ENCODE peak calls at places on chromosomes 16 and 17, in seven cellular contexts. U is tibial artery, V is cardiac muscle cell, O is glutamatergic neuron, R is stomach, Z is GM13977, H is psoas muscle. C is an unnamed sample.

GRCh38 chr16:50519001-50519400 is 29.2 kb upstream of the NKD1 start:
- DNase-seq in U (no peak), V (no peak), O (no peak), R (peak; percentile 8), Z (no peak), H (no peak), C (no peak)

GRCh38 chr17:38730526-38731379 is 612 bp downstream of the CISD3 start:
- DNase-seq in U (peak; percentile 65), V (peak; percentile 70), O (peak; percentile 33), R (peak; percentile 95), Z (no peak), H (peak; percentile 80), C (peak; percentile 94)

GRCh38 chr17:4738136-4739121 is 1.2 kb upstream of the ZMYND15 start:
- DNase-seq in U (no peak), V (no peak), O (no peak), R (peak; percentile 70), Z (no peak), H (no peak), C (peak; percentile 59)

GRCh38 chr16:56610017-56610608 is 1.7 kb downstream of the MT2A start:
- DNase-seq in U (peak; percentile 75), V (peak; percentile 85), O (no peak), R (peak; percentile 47), Z (no peak), H (peak; percentile 74), C (peak; percentile 69)

GRCh38 chr17:71444011-71444574 is 676.7 kb upstream of the SOX9 start:
- DNase-seq in U (no peak), V (no peak), O (no peak), R (no peak), Z (no peak), H (no peak), C (peak; percentile 9)

GRCh38 chr17:14302421-14303099 is 1.7 kb downstream of the HS3ST3B1 start:
- DNase-seq in U (peak; percentile 64), V (peak; percentile 92), O (peak; percentile 93), R (peak; percentile 90), Z (peak; percentile 89), H (peak; percentile 83), C (peak; percentile 91)

GRCh38 chr17:62727916-62728672 is 80.0 kb downstream of the MARCHF10 start:
- DNase-seq in U (no peak), V (no peak), O (peak; percentile 45), R (no peak), Z (no peak), H (no peak), C (no peak)

GRCh38 chr17:47694018-47694817 is at the start of gene TBKBP1:
- DNase-seq in U (peak; percentile 40), V (peak; percentile 81), O (peak; percentile 89), R (no peak), Z (peak; percentile 68), H (peak; percentile 59), C (peak; percentile 74)

GRCh38 chr16:2476345-2476720 is 1.4 kb downstream of the TBC1D24 start:
- DNase-seq in U (no peak), V (no peak), O (no peak), R (no peak), Z (no peak), H (no peak), C (no peak)

GRCh38 chr17:44113868-44114840 is 9.3 kb downstream of the HDAC5 start:
- DNase-seq in U (no peak), V (no peak), O (no peak), R (no peak), Z (no peak), H (no peak), C (no peak)

GRCh38 chr16:87143661-87144121 is 173.5 kb downstream of the C16orf95 start:
- DNase-seq in U (no peak), V (no peak), O (no peak), R (no peak), Z (no peak), H (no peak), C (no peak)

GRCh38 chr17:48609754-48610281 is 999 bp downstream of the HOXB7 start:
- DNase-seq in U (no peak), V (no peak), O (no peak), R (no peak), Z (no peak), H (no peak), C (no peak)

GRCh38 chr16:57092786-57093301 is 461 bp downstream of the CPNE2 start:
- DNase-seq in U (no peak), V (peak; percentile 35), O (peak; percentile 58), R (peak; percentile 46), Z (peak; percentile 84), H (peak; percentile 55), C (peak; percentile 68)

GRCh38 chr16:66503030-66503429 is 46.9 kb downstream of the TK2 start:
- DNase-seq in U (peak; percentile 81), V (no peak), O (no peak), R (no peak), Z (no peak), H (no peak), C (no peak)

GRCh38 chr17:57868007-57868774 is 18.3 kb upstream of the MRPS23 start:
- DNase-seq in U (peak; percentile 86), V (peak; percentile 91), O (peak; percentile 62), R (peak; percentile 43), Z (peak; percentile 86), H (peak; percentile 88), C (peak; percentile 74)
- TF ChIP-seq CTCF in U (peak; percentile 53), V (peak; percentile 55), O (peak; percentile 28), R (no peak), Z (peak; percentile 42), H (peak; percentile 42), C (no peak)

DNA sequence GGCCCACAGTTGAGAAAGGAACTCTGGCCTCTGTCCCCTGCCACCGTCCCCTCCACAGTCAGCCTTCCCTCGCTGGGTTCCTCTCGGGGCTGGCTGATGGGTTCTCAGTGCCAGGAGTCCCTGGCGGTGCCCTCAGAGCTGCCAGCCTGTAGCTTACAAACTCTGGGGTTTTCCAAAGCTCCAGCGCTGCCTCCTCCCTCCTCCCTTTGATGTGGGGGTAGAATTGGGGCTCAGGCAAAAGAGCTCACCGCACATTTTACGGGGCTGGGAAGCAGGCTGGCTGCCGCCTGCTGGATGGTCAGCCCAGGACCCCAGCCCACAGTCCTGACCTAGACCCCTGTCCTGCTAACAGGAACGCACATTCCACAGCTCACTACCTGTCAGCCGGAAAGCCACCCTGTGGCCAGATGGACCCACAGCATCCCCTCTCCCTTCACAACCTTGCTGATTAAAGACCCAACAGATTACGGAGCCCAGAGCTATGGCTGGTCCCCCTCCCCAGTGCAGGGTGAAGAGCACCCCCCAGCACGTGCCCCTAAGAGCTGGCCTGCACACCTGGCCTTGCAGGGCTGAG is 6.0 kb downstream of the VASN start:
- DNase-seq in U (no peak), V (no peak), O (no peak), R (peak; percentile 53), Z (no peak), H (no peak), C (no peak)
- TF ChIP-seq CTCF in U (no peak), V (peak; percentile 4), O (no peak), R (no peak), Z (no peak), H (no peak), C (no peak)

GRCh38 chr17:50169121-50169764 is 3.4 kb downstream of the SGCA start:
- DNase-seq in U (no peak), V (peak; percentile 80), O (peak; percentile 77), R (no peak), Z (peak; percentile 81), H (peak; percentile 41), C (peak; percentile 62)
- TF ChIP-seq CTCF in U (peak; percentile 96), V (peak; percentile 89), O (peak; percentile 79), R (peak; percentile 70), Z (peak; percentile 82), H (peak; percentile 33), C (peak; percentile 14)

DNA sequence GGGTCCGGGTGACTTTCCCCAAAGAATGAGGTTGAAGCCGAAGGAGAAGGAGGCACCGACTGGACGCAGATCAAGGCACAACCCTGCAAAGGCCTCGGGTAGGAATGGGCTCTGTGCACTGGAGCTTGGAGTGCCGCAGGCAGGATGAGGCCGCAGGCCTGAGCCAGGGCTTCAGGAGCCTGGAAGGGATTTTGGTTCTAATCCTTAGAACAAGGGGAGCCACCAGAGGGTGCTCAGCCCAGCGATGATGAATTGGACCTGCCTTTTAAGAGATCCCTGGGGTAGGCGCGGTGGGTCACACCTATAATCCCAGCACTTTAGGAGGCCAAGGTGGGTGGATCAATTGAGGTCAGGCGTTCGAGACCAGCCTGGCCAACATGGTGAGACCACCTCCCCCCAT is 8.1 kb downstream of the CIBAR2 start:
- DNase-seq in U (no peak), V (no peak), O (no peak), R (no peak), Z (no peak), H (no peak), C (no peak)
- TF ChIP-seq CTCF in U (no peak), V (no peak), O (no peak), R (no peak), Z (no peak), H (no peak), C (no peak)

GRCh38 chr16:29314292-29314934 is 92.1 kb downstream of the NPIPB11 start:
- DNase-seq in U (no peak), V (no peak), O (no peak), R (no peak), Z (no peak), H (no peak), C (no peak)

GRCh38 chr16:29316673-29317237 is 89.8 kb downstream of the NPIPB11 start:
- DNase-seq in U (no peak), V (no peak), O (peak; percentile 45), R (no peak), Z (no peak), H (no peak), C (no peak)

GRCh38 chr16:29317269-29317668 is 89.2 kb downstream of the NPIPB11 start:
- DNase-seq in U (no peak), V (no peak), O (no peak), R (no peak), Z (no peak), H (no peak), C (no peak)

GRCh38 chr16:29315046-29315445 is 91.5 kb downstream of the NPIPB11 start:
- DNase-seq in U (no peak), V (no peak), O (no peak), R (no peak), Z (no peak), H (no peak), C (no peak)

DNA sequence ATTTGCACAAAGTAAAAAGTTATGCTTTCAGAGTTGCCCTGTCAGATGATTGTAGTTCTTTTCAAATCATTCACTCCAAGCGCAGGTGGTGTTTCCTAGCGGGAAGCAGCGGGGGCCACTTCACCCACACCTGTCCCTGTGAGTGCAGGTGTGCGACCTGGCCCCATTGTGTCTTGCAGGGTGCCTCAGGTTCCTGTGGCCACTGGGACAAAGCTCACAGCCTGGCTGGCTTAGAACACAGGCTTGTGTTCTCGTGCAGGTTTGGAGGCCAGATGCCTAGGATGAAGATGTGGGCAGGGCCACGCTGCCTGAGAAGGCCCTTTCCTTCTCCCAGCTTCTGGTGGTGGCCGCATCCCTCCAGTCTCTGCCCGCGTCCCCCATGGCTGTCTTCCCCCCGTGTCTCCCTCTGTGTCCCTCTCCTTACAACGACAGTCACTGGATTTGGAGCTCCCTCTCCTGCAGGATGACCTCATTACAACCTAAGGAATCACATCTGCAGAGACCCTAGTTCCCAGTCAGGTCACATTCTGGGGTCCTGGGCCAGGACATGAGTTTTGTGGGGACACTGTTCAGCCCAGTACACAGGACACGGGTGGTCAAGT is 90.5 kb downstream of the NPIPB11 start:
- DNase-seq in U (no peak), V (no peak), O (no peak), R (no peak), Z (no peak), H (no peak), C (no peak)
- TF ChIP-seq CTCF in U (peak; percentile 28), V (no peak), O (no peak), R (no peak), Z (no peak), H (peak; percentile 25), C (no peak)

C was measured in mucosa of descending colon.